ENCODE peak calls at places on chromosomes 11 and 22, in four cellular contexts. One of them, this sample, is unnamed.

GRCh38 chr11:554824-555499 is 5.6 kb downstream of the LMNTD2 start:
- DNase-seq in CD8-positive, alpha-beta T cell: peak; percentile 73
- DNase-seq in NB4: peak; percentile 74
- DNase-seq in mammary epithelial cell: peak; percentile 62
- DNase-seq in this sample: peak; percentile 77

GRCh38 chr22:23179381-23180294 is 671 bp upstream of the BCR start:
- DNase-seq in CD8-positive, alpha-beta T cell: no peak
- DNase-seq in mammary epithelial cell: peak; percentile 28
- DNase-seq in NB4: peak; percentile 58
- DNase-seq in this sample: no peak

GRCh38 chr11:77115181-77115611 is 12.6 kb downstream of the OMP start:
- DNase-seq in CD8-positive, alpha-beta T cell: no peak
- DNase-seq in mammary epithelial cell: no peak
- DNase-seq in NB4: peak; percentile 33
- DNase-seq in this sample: no peak

GRCh38 chr11:76601712-76602111 is 68.8 kb downstream of the LRRC32 start:
- DNase-seq in mammary epithelial cell: no peak
- DNase-seq in NB4: no peak
- DNase-seq in CD8-positive, alpha-beta T cell: no peak
- DNase-seq in this sample: no peak

GRCh38 chr11:78985654-78986053 is 411.0 kb upstream of the NARS2 start:
- DNase-seq in CD8-positive, alpha-beta T cell: no peak
- DNase-seq in NB4: no peak
- DNase-seq in mammary epithelial cell: no peak
- DNase-seq in this sample: no peak

GRCh38 chr22:35648066-35649025 is at the start of gene APOL6:
- DNase-seq in CD8-positive, alpha-beta T cell: peak; percentile 43
- DNase-seq in mammary epithelial cell: peak; percentile 77
- DNase-seq in NB4: peak; percentile 77
- DNase-seq in this sample: no peak

GRCh38 chr11:112977620-112978212 is 16.5 kb downstream of the NCAM1 start:
- DNase-seq in mammary epithelial cell: peak; percentile 48
- DNase-seq in CD8-positive, alpha-beta T cell: no peak
- DNase-seq in NB4: peak; percentile 95
- DNase-seq in this sample: no peak

GRCh38 chr11:69187540-69188065 is 31.9 kb downstream of the SMIM38 start:
- DNase-seq in mammary epithelial cell: no peak
- DNase-seq in CD8-positive, alpha-beta T cell: no peak
- DNase-seq in NB4: no peak
- DNase-seq in this sample: no peak

GRCh38 chr22:36323182-36323854 is 64.4 kb downstream of the MYH9 start:
- DNase-seq in NB4: no peak
- DNase-seq in mammary epithelial cell: no peak
- DNase-seq in CD8-positive, alpha-beta T cell: no peak
- DNase-seq in this sample: no peak

GRCh38 chr11:59172345-59173079 is 580 bp downstream of the DTX4 start:
- DNase-seq in mammary epithelial cell: peak; percentile 27
- DNase-seq in NB4: peak; percentile 14
- DNase-seq in CD8-positive, alpha-beta T cell: no peak
- DNase-seq in this sample: no peak

GRCh38 chr22:40326905-40327735 is 19.2 kb upstream of the ADSL start:
- DNase-seq in NB4: no peak
- DNase-seq in mammary epithelial cell: no peak
- DNase-seq in CD8-positive, alpha-beta T cell: no peak
- DNase-seq in this sample: no peak

DNA sequence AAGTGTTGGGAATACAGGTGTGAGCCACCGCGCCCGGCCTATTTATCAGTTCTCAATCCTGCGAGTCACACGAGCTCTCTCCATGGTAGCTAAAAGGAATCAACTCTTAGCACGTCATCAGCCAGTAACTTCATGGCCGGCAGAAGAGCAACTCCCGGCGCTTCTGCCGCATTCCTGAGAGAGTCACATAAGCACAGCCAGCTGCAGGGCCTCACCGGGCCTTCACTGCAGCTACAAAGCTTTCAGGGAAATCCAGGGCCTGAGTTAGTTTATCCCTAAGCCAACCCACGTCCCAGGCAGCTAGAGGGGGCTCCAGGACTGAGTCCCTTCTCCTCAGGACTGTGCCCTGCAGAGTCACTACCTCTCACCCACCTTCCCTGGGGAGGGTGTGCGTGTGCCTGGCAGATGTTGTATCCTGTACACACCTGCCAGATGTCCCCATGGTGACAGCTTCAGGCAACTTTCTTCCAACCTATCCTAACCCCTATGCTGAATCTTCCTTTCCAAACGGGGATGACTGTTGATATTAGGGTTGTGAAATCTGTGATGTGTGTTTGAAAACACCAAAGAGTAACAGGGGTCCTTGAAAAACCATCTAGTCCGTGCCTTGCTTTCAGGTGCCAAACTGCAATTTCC is 45.9 kb upstream of the ARFGAP3 start:
- DNase-seq in NB4: no peak
- DNase-seq in CD8-positive, alpha-beta T cell: no peak
- DNase-seq in mammary epithelial cell: no peak
- DNase-seq in this sample: peak; percentile 46
- TF ChIP-seq CTCF in NB4: no peak
- TF ChIP-seq CTCF in CD8-positive, alpha-beta T cell: no peak
- TF ChIP-seq CTCF in mammary epithelial cell: no peak
- TF ChIP-seq CTCF in this sample: no peak

DNA sequence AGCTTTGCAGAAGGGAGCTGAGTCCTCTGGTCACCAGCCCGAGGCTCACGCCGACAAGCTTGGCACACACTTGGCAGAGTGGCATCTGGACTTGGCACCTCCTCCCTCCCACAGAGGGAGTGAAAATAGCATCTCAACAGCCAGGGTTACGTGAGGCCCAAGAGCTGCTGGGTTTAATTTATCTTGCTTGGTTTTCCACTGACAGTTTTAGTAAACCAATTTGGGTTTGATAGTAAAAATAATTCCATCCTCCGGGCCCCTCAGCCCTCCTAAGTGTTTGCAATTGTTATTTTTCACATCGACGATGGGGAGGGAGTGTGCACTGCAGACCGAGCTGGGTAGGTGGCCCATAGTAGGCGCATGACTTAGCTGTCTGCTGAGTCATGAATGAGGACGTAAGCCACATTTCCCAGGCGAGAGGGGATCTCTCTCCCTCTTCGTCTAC is 107.6 kb upstream of the ASPHD2 start:
- DNase-seq in CD8-positive, alpha-beta T cell: no peak
- DNase-seq in NB4: no peak
- DNase-seq in mammary epithelial cell: no peak
- DNase-seq in this sample: no peak
- TF ChIP-seq CTCF in CD8-positive, alpha-beta T cell: no peak
- TF ChIP-seq CTCF in NB4: no peak
- TF ChIP-seq CTCF in mammary epithelial cell: no peak
- TF ChIP-seq CTCF in this sample: no peak

GRCh38 chr22:28935713-28936112 is 52.3 kb downstream of the ZNRF3 start:
- DNase-seq in mammary epithelial cell: no peak
- DNase-seq in NB4: no peak
- DNase-seq in CD8-positive, alpha-beta T cell: no peak
- DNase-seq in this sample: no peak
- TF ChIP-seq CTCF in mammary epithelial cell: peak; percentile 41
- TF ChIP-seq CTCF in NB4: peak; percentile 35
- TF ChIP-seq CTCF in CD8-positive, alpha-beta T cell: peak; percentile 19
- TF ChIP-seq CTCF in this sample: peak; percentile 57

GRCh38 chr11:94876645-94877445 is 96.5 kb downstream of the CWC15 start:
- DNase-seq in NB4: peak; percentile 95
- DNase-seq in CD8-positive, alpha-beta T cell: peak; percentile 37
- DNase-seq in mammary epithelial cell: peak; percentile 75
- DNase-seq in this sample: no peak
- TF ChIP-seq CTCF in NB4: peak; percentile 43
- TF ChIP-seq CTCF in CD8-positive, alpha-beta T cell: no peak
- TF ChIP-seq CTCF in mammary epithelial cell: no peak
- TF ChIP-seq CTCF in this sample: no peak

DNA sequence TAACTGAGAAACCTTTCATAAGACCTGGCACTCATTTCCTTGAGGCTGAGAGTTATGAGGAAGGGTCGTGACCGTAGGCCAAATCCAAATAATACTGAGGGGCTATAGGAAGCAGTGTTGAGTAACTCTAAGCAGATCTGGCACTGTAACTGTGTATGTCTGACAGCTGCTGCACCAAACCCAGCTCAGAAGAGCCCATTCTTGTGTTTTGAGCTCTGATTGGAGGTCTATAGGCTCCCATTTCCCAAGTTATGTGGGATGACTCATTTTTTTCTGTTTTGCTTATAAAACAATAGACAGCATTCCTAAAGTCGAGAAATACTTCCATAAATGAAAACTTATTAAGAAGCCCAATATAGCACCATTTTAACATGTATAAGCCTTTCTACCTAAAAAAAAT is 645.8 kb downstream of the DLG2 start:
- DNase-seq in mammary epithelial cell: no peak
- DNase-seq in CD8-positive, alpha-beta T cell: no peak
- DNase-seq in NB4: no peak
- DNase-seq in this sample: no peak
- TF ChIP-seq CTCF in mammary epithelial cell: no peak
- TF ChIP-seq CTCF in CD8-positive, alpha-beta T cell: no peak
- TF ChIP-seq CTCF in NB4: no peak
- TF ChIP-seq CTCF in this sample: no peak

GRCh38 chr11:57663975-57664374 is 3.9 kb upstream of the ZDHHC5 start:
- DNase-seq in NB4: no peak
- DNase-seq in mammary epithelial cell: no peak
- DNase-seq in CD8-positive, alpha-beta T cell: no peak
- DNase-seq in this sample: no peak

GRCh38 chr11:57658023-57658361 is 430 bp downstream of the CLP1 start:
- DNase-seq in NB4: no peak
- DNase-seq in mammary epithelial cell: no peak
- DNase-seq in CD8-positive, alpha-beta T cell: no peak
- DNase-seq in this sample: no peak

GRCh38 chr11:57667065-57667714 is 724 bp upstream of the ZDHHC5 start:
- DNase-seq in CD8-positive, alpha-beta T cell: peak; percentile 86
- DNase-seq in mammary epithelial cell: peak; percentile 97
- DNase-seq in NB4: peak; percentile 99
- DNase-seq in this sample: peak; percentile 91

GRCh38 chr11:57659669-57660068 is 2.1 kb downstream of the CLP1 start:
- DNase-seq in CD8-positive, alpha-beta T cell: no peak
- DNase-seq in NB4: no peak
- DNase-seq in mammary epithelial cell: no peak
- DNase-seq in this sample: no peak

DNA sequence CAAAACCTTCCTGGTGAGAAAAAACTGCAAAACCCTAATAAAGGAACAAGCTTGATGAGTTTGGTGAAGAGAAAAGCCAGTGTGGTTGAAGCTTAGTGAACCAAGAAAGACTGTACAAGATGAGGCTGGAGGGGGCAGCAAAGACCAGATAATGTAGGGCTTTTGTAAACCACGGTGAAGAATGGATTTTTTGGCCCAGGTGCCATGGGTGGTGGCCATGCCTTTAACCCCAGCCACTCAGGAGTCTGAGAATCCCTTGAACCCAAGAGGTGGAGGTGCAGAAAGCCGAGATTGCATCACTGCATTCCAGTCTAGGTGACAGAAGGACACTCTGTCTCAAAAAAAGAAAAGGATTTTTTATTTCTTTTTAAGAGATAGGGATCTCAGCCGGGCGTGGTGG is 5.0 kb upstream of the ZDHHC5 start:
- DNase-seq in NB4: peak; percentile 47
- DNase-seq in CD8-positive, alpha-beta T cell: no peak
- DNase-seq in mammary epithelial cell: no peak
- DNase-seq in this sample: no peak
- TF ChIP-seq CTCF in NB4: no peak
- TF ChIP-seq CTCF in CD8-positive, alpha-beta T cell: no peak
- TF ChIP-seq CTCF in mammary epithelial cell: peak; percentile 10
- TF ChIP-seq CTCF in this sample: no peak

DNA sequence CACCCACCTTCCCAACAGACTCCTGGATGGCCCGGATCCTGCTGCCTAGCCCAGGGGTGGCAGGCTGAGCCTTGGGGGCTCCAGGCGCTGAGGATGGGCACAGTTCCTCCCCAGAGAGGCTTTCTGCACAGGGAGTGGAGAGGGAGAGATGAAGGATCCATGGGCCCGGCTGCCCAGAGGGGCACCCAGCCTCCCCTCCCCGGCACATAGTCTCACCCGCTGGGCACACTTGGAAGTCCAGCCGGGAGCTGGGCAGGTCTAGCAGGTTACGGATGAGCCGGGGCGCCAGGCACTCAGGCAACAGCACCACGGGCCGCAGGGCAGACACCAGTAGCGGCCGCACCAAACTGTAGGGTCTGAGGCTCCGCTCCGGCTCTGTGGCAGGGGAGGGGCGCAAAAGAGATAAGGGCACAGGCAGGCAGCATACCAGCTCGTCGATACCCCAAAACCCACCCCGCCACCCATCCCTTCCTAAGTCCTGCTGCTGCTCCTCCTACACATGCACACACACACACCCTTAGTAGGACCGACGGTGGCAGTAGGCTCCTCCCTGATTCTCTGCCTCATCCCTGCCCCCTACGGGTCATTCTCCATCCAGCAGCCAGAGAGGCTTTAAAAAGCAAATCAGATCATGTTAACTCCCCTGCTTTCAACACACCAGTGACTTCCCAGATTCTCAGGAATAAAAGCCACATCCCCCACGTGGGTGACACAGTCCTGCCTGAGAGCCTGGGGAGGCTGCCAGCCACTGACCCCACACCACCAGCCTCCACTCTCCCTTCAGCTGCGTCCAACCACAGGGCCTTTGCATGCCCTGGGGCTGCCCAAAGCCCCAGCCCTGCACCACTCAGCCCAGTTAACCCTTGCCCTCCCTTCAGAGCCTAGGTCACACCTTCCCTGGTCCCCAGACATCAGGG is 6.5 kb upstream of the MFNG start:
- DNase-seq in CD8-positive, alpha-beta T cell: peak; percentile 39
- DNase-seq in NB4: peak; percentile 57
- DNase-seq in mammary epithelial cell: peak; percentile 38
- DNase-seq in this sample: no peak
- TF ChIP-seq CTCF in CD8-positive, alpha-beta T cell: peak; percentile 42
- TF ChIP-seq CTCF in NB4: peak; percentile 73
- TF ChIP-seq CTCF in mammary epithelial cell: peak; percentile 32
- TF ChIP-seq CTCF in this sample: peak; percentile 16

This sample was measured in mesothelial cell of epicardium.